ENCODE peak calls at places on chromosome 4, in eight cellular contexts. S is SK-N-SH; P is CD8-positive, alpha-beta memory T cell; H is suprapubic skin; B is substantia nigra; V is colonic mucosa; Q is mesenchymal stem cell; N is RWPE1. F is an unnamed sample.

GRCh38 chr4:74675673-74676279 is 118.5 kb downstream of the BTC start:
- DNase-seq in S (peak; percentile 10), P (peak; percentile 5), H (no peak), B (no peak), V (peak; percentile 58), Q (peak; percentile 69), N (peak; percentile 63), F (no peak)

GRCh38 chr4:139609647-139610046 is 53.6 kb upstream of the SETD7 start:
- DNase-seq in S (no peak), P (no peak), H (no peak), B (no peak), V (no peak), Q (peak; percentile 70), N (no peak), F (no peak)

GRCh38 chr4:28378109-28378830 is 1517.6 kb downstream of the STIM2 start:
- DNase-seq in S (no peak), P (no peak), H (no peak), B (no peak), V (no peak), Q (no peak), N (no peak), F (no peak)

GRCh38 chr4:2746891-2747695 is 9.0 kb downstream of the TNIP2 start:
- DNase-seq in S (no peak), P (no peak), H (no peak), B (no peak), V (no peak), Q (no peak), N (no peak), F (no peak)

GRCh38 chr4:25157071-25157470 is 3.2 kb downstream of the SEPSECS start:
- DNase-seq in S (no peak), P (no peak), H (no peak), B (no peak), V (no peak), Q (no peak), N (no peak), F (no peak)

GRCh38 chr4:80035336-80035735 is 37.7 kb downstream of the ANTXR2 start:
- DNase-seq in S (no peak), P (no peak), H (no peak), B (no peak), V (peak; percentile 78), Q (no peak), N (no peak), F (no peak)

GRCh38 chr4:53602390-53602789 is 11.1 kb upstream of the LNX1 start:
- DNase-seq in S (no peak), P (no peak), H (no peak), B (no peak), V (no peak), Q (no peak), N (no peak), F (no peak)

GRCh38 chr4:10677796-10678497 is 6.6 kb downstream of the CLNK start:
- DNase-seq in S (no peak), P (no peak), H (no peak), B (no peak), V (no peak), Q (no peak), N (no peak), F (no peak)

GRCh38 chr4:118765399-118765798 is 70.5 kb downstream of the SEC24D start:
- DNase-seq in S (no peak), P (no peak), H (no peak), B (no peak), V (no peak), Q (peak; percentile 89), N (peak; percentile 75), F (no peak)

GRCh38 chr4:2269206-2269531 is 7.3 kb upstream of the MXD4 start:
- DNase-seq in S (peak; percentile 42), P (no peak), H (no peak), B (no peak), V (no peak), Q (no peak), N (no peak), F (no peak)

GRCh38 chr4:113077611-113078010 is 28.2 kb downstream of the ANK2 start:
- DNase-seq in S (peak; percentile 20), P (no peak), H (no peak), B (peak; percentile 19), V (no peak), Q (no peak), N (no peak), F (no peak)

GRCh38 chr4:53659737-53660136 is 68.5 kb upstream of the LNX1 start:
- DNase-seq in S (no peak), P (no peak), H (no peak), B (no peak), V (no peak), Q (no peak), N (no peak), F (no peak)

GRCh38 chr4:173930329-173930967 is 353.0 kb downstream of the FBXO8 start:
- DNase-seq in S (peak; percentile 49), P (no peak), H (no peak), B (no peak), V (no peak), Q (no peak), N (no peak), F (no peak)

GRCh38 chr4:100269446-100269845 is 79.2 kb upstream of the DDIT4L start:
- DNase-seq in S (no peak), P (no peak), H (no peak), B (no peak), V (no peak), Q (no peak), N (no peak), F (no peak)

GRCh38 chr4:65126200-65126599 is 544.1 kb downstream of the EPHA5 start:
- DNase-seq in S (no peak), P (no peak), H (no peak), B (no peak), V (no peak), Q (no peak), N (no peak), F (no peak)

GRCh38 chr4:80221161-80221560 is 23.9 kb downstream of the PRDM8 start:
- DNase-seq in S (no peak), P (no peak), H (no peak), B (no peak), V (no peak), Q (peak; percentile 25), N (no peak), F (no peak)

GRCh38 chr4:176780995-176781738 is 11.6 kb downstream of the VEGFC start:
- DNase-seq in S (no peak), P (no peak), H (no peak), B (no peak), V (no peak), Q (no peak), N (peak; percentile 45), F (no peak)

GRCh38 chr4:146255463-146255862 is 41.1 kb downstream of the REELD1 start:
- DNase-seq in S (no peak), P (no peak), H (no peak), B (no peak), V (no peak), Q (peak; percentile 36), N (no peak), F (no peak)

GRCh38 chr4:185764880-185765279 is 47.1 kb downstream of the SORBS2 start:
- DNase-seq in S (no peak), P (no peak), H (no peak), B (no peak), V (no peak), Q (no peak), N (no peak), F (no peak)

GRCh38 chr4:88030565-88031310 is 23.3 kb downstream of the PKD2 start:
- DNase-seq in S (no peak), P (no peak), H (no peak), B (no peak), V (no peak), Q (no peak), N (no peak), F (no peak)

GRCh38 chr4:88027611-88028608 is 20.5 kb downstream of the PKD2 start:
- DNase-seq in S (no peak), P (no peak), H (no peak), B (no peak), V (no peak), Q (peak; percentile 94), N (peak; percentile 72), F (no peak)

GRCh38 chr4:88033309-88033708 is 25.9 kb downstream of the PKD2 start:
- DNase-seq in S (peak; percentile 54), P (peak; percentile 40), H (no peak), B (no peak), V (peak; percentile 60), Q (peak; percentile 76), N (peak; percentile 44), F (no peak)

GRCh38 chr4:88028961-88029360 is 21.5 kb downstream of the PKD2 start:
- DNase-seq in S (no peak), P (no peak), H (no peak), B (no peak), V (no peak), Q (no peak), N (no peak), F (no peak)

DNA sequence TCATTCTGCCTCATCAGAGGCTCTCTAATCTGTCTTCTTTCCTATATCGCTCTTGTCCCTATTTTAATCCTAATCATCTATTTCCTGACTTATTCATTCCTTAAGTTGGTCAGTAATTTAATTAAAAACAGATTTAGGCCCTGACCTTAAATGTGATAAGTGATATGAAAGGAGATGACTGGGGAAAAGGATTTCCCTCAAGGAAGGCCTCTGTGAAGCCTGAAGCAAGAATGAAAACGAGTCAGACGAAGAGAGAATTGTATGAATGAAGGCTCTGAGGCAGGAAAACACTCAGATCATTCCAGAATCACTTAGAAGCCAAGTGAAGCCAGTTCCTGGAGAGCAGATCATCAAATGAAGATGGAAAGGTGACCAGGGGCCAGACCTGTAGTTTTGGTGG is 22.1 kb downstream of the PKD2 start:
- DNase-seq in S (no peak), P (no peak), H (no peak), B (no peak), V (no peak), Q (no peak), N (no peak), F (no peak)
- H3K27ac ChIP-seq in S (no peak overlapping the region), P (no peak overlapping the region), H (no peak overlapping the region), B (no peak overlapping the region), V (no peak overlapping the region), Q (no peak overlapping the region), N (no peak overlapping the region), F (no peak overlapping the region)

GRCh38 chr4:141013899-141014298 is 119.4 kb downstream of the RNF150 start:
- DNase-seq in S (no peak), P (no peak), H (no peak), B (no peak), V (no peak), Q (no peak), N (no peak), F (no peak)
- H3K27ac ChIP-seq in S (peak overlapping the region; percentile 53), P (no peak overlapping the region), H (no peak overlapping the region), B (no peak overlapping the region), V (no peak overlapping the region), Q (no peak overlapping the region), N (no peak overlapping the region), F (no peak overlapping the region)

GRCh38 chr4:4659871-4660651 is 118.2 kb upstream of the STX18 start:
- DNase-seq in S (no peak), P (no peak), H (no peak), B (no peak), V (no peak), Q (peak; percentile 93), N (peak; percentile 74), F (no peak)
- H3K27ac ChIP-seq in S (no peak overlapping the region), P (no peak overlapping the region), H (no peak overlapping the region), B (no peak overlapping the region), V (no peak overlapping the region), Q (peak overlapping the region; percentile 77), N (peak overlapping the region; percentile 65), F (no peak overlapping the region)

DNA sequence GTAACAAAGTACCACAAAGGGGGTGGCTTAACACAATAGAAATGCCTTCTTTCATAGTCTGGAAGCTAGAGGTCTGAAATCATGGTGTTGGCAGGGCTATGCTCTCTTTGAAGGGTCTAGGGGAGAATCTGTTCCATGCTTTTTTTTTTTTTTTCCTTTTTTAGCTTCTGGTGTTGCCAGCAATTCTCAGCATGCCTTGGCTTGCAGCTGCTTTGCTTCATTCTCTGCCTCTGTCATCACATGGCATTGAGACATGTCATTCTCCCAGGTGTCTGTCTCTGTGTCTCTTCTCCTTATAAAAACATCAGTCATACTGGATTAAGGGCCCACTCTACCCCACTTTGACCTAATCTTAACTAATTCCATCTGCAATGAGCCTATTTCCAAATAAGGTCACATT is 78.6 kb upstream of the BOD1L1 start:
- DNase-seq in S (no peak), P (no peak), H (no peak), B (no peak), V (no peak), Q (no peak), N (peak; percentile 50), F (no peak)
- H3K27ac ChIP-seq in S (no peak overlapping the region), P (no peak overlapping the region), H (peak overlapping the region; percentile 63), B (no peak overlapping the region), V (peak overlapping the region; percentile 62), Q (peak overlapping the region; percentile 98), N (peak overlapping the region; percentile 97), F (no peak overlapping the region)